ENCODE peak calls at places on chromosomes 11 and 22, in four cellular contexts. O is neural progenitor cell, E is hepatocyte, M is IMR-90. H is an unnamed sample.

GRCh38 chr11:71298761-71299181 is 46.4 kb upstream of the SHANK2 start:
- DNase-seq in O (no peak), E (no peak), M (no peak), H (no peak)

GRCh38 chr11:121134758-121135312 is 33.8 kb downstream of the TECTA start:
- DNase-seq in O (no peak), E (peak; percentile 12), M (no peak), H (no peak)

GRCh38 chr11:79419120-79419519 is 21.7 kb downstream of the TENM4 start:
- DNase-seq in O (no peak), E (peak; percentile 73), M (peak; percentile 85), H (no peak)

GRCh38 chr22:44126807-44127206 is 53.9 kb upstream of the PARVG start:
- DNase-seq in O (no peak), E (no peak), M (no peak), H (no peak)

GRCh38 chr11:109192864-109193263 is 229.1 kb upstream of the C11orf87 start:
- DNase-seq in O (no peak), E (no peak), M (no peak), H (no peak)

GRCh38 chr22:38109391-38110000 is 988 bp downstream of the BAIAP2L2 start:
- DNase-seq in O (peak; percentile 31), E (no peak), M (no peak), H (no peak)

GRCh38 chr11:7936615-7937014 is 4.9 kb downstream of the OR10A3 start:
- DNase-seq in O (no peak), E (no peak), M (no peak), H (no peak)

GRCh38 chr11:39741066-39741465 is 1718.4 kb downstream of the LRRC4C start:
- DNase-seq in O (no peak), E (peak; percentile 59), M (no peak), H (no peak)

GRCh38 chr22:31475778-31476177 is 13.9 kb downstream of the EIF4ENIF1 start:
- DNase-seq in O (no peak), E (no peak), M (no peak), H (no peak)

GRCh38 chr11:44828296-44828695 is 101.5 kb downstream of the TSPAN18 start:
- DNase-seq in O (no peak), E (no peak), M (no peak), H (no peak)

GRCh38 chr22:31583861-31584485 is 78.0 kb downstream of the PISD start:
- DNase-seq in O (no peak), E (no peak), M (peak; percentile 62), H (no peak)

GRCh38 chr11:110962907-110963306 is 250.7 kb upstream of the ARHGAP20 start:
- DNase-seq in O (no peak), E (no peak), M (peak; percentile 77), H (no peak)

DNA sequence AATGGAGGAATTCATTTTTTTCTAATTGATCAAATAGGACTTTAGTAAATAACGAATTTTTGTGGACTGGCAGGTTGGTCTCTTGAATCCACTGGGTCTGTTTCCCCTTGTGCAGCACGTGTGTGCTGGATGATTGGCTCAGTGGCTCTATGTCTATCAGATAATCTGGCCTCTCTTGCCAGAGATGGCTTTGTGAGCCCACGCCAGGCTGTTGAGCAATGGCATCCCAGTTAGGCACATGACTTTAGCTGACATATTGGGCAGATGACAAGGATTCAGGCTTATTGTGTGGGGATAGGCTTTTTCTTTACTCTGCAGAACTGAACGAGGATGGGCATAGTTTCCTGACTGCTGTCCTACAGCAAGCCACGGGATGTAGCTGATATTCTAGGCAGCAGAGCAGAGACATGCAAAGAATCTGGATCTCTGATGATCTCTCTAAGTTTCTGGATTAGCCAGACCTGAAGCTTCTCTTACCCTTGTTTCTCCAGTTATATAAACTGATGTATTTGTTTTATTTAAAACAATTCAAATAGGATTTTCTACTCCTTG is 144.9 kb downstream of the ARHGAP42 start:
- DNase-seq in O (no peak), E (no peak), M (no peak), H (no peak)
- H3K27ac ChIP-seq in O (no peak overlapping the region), E (peak overlapping the region; percentile 7), M (no peak overlapping the region), H (no peak overlapping the region)

DNA sequence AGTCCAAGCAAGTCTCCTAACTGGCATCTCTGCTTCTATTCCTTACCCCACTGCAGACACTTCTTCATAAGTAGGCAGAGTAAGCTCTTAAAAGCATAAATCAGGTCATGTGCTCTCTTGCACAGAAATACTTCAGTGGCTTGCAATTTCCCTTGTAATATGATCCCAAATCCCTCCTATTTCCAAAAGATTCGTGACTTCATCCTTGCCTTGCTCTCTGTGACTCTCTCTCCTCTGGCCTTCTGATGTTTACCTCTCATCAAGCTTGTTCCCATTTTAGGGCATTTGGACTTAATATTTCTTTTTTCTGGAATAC is 37.4 kb upstream of the NCR3LG1 start:
- DNase-seq in O (no peak), E (peak; percentile 27), M (peak; percentile 94), H (no peak)
- H3K27ac ChIP-seq in O (no peak overlapping the region), E (peak overlapping the region; percentile 62), M (peak overlapping the region; percentile 77), H (no peak overlapping the region)

GRCh38 chr11:85685820-85686459 is at the start of gene CCDC89:
- DNase-seq in O (peak; percentile 18), E (peak; percentile 45), M (peak; percentile 99), H (no peak)
- H3K27ac ChIP-seq in O (no peak within 1 kb of the TSS), E (peak within 1 kb of the TSS; percentile 26), M (peak within 1 kb of the TSS; percentile 74), H (no peak within 1 kb of the TSS)

GRCh38 chr22:36506637-36507517 is at the start of gene FOXRED2:
- DNase-seq in O (peak; percentile 91), E (peak; percentile 96), M (peak; percentile 68), H (peak; percentile 90)
- H3K27ac ChIP-seq in O (no peak within 1 kb of the TSS), E (peak within 1 kb of the TSS; percentile 56), M (peak within 1 kb of the TSS; percentile 54), H (peak within 1 kb of the TSS; percentile 90)

GRCh38 chr11:114384487-114384886 is 15.8 kb downstream of the C11orf71 start:
- DNase-seq in O (no peak), E (no peak), M (no peak), H (no peak)
- H3K27ac ChIP-seq in O (no peak overlapping the region), E (no peak overlapping the region), M (no peak overlapping the region), H (no peak overlapping the region)

DNA sequence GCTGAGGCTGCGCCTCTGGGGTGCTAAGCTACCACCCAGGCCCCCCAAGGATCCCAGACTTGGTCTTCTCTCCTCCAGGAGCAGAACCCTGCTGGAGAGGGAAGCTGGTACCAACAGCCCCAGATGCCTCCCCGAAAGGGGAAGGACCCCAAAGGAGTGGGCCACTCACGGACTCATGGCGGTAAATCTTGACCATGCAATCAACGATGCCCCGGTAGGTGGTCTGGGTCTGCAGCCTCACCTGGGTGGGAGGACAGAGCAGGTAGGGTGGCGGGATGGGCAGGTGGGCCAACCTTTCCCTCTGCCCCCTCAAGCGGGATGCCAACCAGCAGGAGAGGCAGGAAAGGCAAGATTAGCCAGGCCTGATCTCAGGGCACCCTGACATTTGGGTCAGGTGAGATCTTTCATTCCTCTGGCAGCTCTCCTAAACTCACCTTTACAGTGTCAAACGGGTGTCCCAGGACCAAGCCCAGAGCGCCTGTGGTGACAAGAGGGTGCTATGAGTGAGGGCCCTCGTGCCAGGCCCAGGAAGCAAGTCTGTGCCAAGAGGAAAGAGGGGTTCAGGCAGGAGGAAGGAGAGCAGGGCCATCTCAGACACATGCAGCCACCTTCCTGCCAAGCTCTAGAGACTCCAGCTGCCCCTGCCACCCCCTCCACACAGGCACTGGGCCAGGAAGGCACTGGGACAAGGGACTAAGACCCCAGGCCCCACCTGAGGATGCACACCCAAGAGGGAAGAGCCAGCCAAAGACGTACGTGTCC is 2.6 kb downstream of the SLC25A45 start:
- DNase-seq in O (peak; percentile 1), E (no peak), M (no peak), H (no peak)
- H3K27ac ChIP-seq in O (no peak overlapping the region), E (peak overlapping the region; percentile 99), M (no peak overlapping the region), H (no peak overlapping the region)

DNA sequence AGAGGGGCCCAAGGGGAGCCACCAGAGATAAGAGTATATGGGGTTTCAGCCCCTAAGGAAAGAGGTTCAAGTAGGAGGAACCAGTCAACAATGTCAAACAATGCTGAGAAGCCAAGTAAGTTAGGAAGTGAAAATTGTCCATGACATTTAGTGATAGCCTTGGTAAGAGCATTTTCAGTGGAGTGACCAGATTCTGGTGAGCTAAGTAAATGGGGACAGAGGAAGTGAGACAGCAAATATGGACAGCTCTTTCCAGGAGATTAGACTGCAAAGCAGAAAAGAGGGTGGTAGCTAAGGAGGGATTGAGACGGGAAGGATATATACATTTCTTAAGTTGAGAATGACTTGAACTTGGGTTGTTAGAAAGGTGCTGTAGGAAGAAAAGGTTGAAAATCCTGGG is 22.9 kb downstream of the POLD3 start:
- DNase-seq in O (no peak), E (no peak), M (no peak), H (no peak)
- H3K27ac ChIP-seq in O (no peak overlapping the region), E (no peak overlapping the region), M (no peak overlapping the region), H (no peak overlapping the region)